ENCODE peak calls at places on chromosomes 2 and 18, in six cellular contexts. S is right atrium auricular region, T is mammary epithelial cell, X is stomach, P is ovary, V is pancreas. H is an unnamed sample.

GRCh38 chr2:177338177-177338721 is 54.3 kb upstream of the AGPS start:
- DNase-seq in X (no peak), T (peak; percentile 62), S (no peak), P (no peak), V (no peak), H (peak; percentile 73)

GRCh38 chr2:197233473-197233872 is 77.1 kb downstream of the ANKRD44 start:
- DNase-seq in T (no peak), P (no peak), X (no peak), V (no peak), S (no peak), H (no peak)

GRCh38 chr2:105754011-105754410 is 9.3 kb downstream of the NCK2 start:
- DNase-seq in T (no peak), S (no peak), V (no peak), X (no peak), P (no peak), H (no peak)

GRCh38 chr18:13570856-13571495 is 155.4 kb downstream of the FAM210A start:
- DNase-seq in T (peak; percentile 44), S (no peak), P (no peak), X (no peak), V (no peak), H (no peak)

GRCh38 chr18:52750995-52751394 is 411.0 kb downstream of the DCC start:
- DNase-seq in P (no peak), X (no peak), S (no peak), V (no peak), T (no peak), H (no peak)

GRCh38 chr18:57811477-57812125 is 8.5 kb upstream of the ATP8B1 start:
- DNase-seq in S (no peak), T (no peak), P (no peak), X (no peak), V (no peak), H (no peak)

GRCh38 chr2:40625849-40626248 is 174.0 kb upstream of the SLC8A1 start:
- DNase-seq in X (no peak), P (no peak), S (no peak), V (no peak), T (peak; percentile 65), H (peak; percentile 68)

GRCh38 chr18:32893915-32894314 is 121.1 kb upstream of the KLHL14 start:
- DNase-seq in S (no peak), X (no peak), P (no peak), T (no peak), V (no peak), H (no peak)

GRCh38 chr18:6994719-6995430 is 122.7 kb downstream of the LAMA1 start:
- DNase-seq in X (no peak), V (no peak), S (no peak), T (peak; percentile 99), P (no peak), H (peak; percentile 54)

GRCh38 chr2:176446718-176447414 is 177.6 kb downstream of the MTX2 start:
- DNase-seq in V (no peak), S (no peak), P (no peak), T (no peak), X (no peak), H (no peak)

GRCh38 chr2:196066794-196067382 is 1.7 kb downstream of the DNAH7 start:
- DNase-seq in V (no peak), T (no peak), X (no peak), P (no peak), S (no peak), H (no peak)

GRCh38 chr18:68263481-68263880 is 451.4 kb downstream of the TMX3 start:
- DNase-seq in X (no peak), T (peak; percentile 77), V (no peak), P (no peak), S (no peak), H (no peak)

GRCh38 chr2:122478773-122479172 is 723.3 kb downstream of the TSN start:
- DNase-seq in S (no peak), T (no peak), P (no peak), X (no peak), V (no peak), H (no peak)

GRCh38 chr2:122481717-122482116 is 726.3 kb downstream of the TSN start:
- DNase-seq in X (no peak), T (peak; percentile 6), S (no peak), V (no peak), P (no peak), H (peak; percentile 25)

GRCh38 chr2:122478108-122478507 is 722.7 kb downstream of the TSN start:
- DNase-seq in X (no peak), P (no peak), S (no peak), V (no peak), T (no peak), H (no peak)

GRCh38 chr2:122481244-122481622 is 725.8 kb downstream of the TSN start:
- DNase-seq in V (no peak), T (no peak), P (no peak), S (no peak), X (no peak), H (no peak)

GRCh38 chr2:122480381-122481243 is 725.2 kb downstream of the TSN start:
- DNase-seq in V (no peak), P (no peak), T (no peak), X (no peak), S (no peak), H (no peak)
- H3K4me3 ChIP-seq in V (no peak overlapping the region), P (no peak overlapping the region), T (no peak overlapping the region), X (no peak overlapping the region), S (no peak overlapping the region), H (no peak overlapping the region)

DNA sequence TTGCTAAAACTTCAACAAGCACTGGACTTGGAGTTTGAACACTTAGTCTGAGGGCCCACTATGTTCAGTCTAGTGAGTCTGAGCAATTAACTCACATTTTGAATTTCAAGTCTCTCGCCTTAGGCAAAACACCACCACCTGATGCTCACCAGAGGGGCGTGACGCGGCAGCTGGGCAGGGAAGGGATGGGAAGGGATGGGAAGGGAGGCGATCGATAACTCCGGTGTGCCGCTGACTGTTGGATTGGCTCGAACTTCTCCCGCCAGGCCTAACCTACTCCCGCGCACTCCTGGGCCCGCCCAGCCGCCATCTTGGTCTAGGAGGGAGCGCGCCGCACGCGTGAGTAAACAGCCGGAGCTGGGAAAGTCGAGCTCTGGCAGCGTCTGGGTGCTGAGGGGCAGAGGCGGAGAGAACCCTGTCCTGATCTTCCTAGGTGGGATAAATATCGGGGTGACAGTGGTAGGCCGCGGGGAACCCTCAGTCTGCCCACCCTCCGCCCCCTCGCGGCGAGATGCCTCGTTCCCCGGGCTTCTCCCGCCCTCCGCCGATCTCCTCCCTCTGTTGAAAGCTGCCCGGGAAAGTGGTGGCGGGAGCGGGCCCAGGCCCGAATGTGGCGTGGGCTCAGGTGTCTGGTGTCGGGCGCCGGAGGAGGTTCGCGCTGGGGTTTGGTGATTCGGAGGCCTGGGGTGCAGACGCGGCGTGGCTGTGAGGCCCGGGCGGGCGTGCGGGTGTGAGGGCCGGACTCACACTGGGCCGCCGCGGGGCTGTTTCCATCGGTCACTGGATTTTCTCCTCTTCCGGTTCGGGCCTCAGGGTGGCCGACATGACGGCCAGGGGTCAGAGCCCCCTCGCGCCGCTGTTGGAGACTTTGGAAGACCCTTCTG is at the start of gene RIF1:
- DNase-seq in P (peak; percentile 83), S (peak; percentile 86), X (peak; percentile 88), V (peak; percentile 89), T (peak; percentile 92), H (peak; percentile 64)
- TF ChIP-seq CTCF in P (peak; percentile 62), S (peak; percentile 89), X (peak; percentile 84), V (peak; percentile 36), T (peak; percentile 32), H (peak; percentile 77)

DNA sequence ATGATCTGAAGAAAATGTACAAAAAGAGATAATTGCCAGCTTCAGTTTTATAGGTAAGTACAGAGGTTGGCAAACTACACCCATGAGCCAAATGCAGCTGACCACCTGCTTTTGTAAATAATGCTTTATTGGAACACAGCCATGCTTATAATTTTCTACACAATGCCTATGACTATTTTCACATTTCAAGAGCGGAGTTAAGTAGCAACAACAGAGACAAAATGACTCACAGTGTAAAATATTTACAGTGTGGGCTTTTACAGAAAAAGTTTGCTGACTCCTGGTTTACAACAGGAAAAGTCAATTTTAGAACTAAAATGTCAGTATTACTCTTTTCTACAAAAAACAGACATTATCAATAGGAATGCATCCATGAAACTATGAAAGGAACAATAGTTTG is 26.0 kb downstream of the CWC22 start:
- DNase-seq in V (no peak), P (no peak), S (no peak), X (no peak), T (no peak), H (no peak)
- H3K36me3 ChIP-seq in V (peaks cover 18% of the 10 kb centered on the region), P (no peaks in the 10 kb centered on the region), S (peaks cover 51% of the 10 kb centered on the region), X (peaks cover 99% of the 10 kb centered on the region), T (peaks cover 22% of the 10 kb centered on the region), H (no peaks in the 10 kb centered on the region)

DNA sequence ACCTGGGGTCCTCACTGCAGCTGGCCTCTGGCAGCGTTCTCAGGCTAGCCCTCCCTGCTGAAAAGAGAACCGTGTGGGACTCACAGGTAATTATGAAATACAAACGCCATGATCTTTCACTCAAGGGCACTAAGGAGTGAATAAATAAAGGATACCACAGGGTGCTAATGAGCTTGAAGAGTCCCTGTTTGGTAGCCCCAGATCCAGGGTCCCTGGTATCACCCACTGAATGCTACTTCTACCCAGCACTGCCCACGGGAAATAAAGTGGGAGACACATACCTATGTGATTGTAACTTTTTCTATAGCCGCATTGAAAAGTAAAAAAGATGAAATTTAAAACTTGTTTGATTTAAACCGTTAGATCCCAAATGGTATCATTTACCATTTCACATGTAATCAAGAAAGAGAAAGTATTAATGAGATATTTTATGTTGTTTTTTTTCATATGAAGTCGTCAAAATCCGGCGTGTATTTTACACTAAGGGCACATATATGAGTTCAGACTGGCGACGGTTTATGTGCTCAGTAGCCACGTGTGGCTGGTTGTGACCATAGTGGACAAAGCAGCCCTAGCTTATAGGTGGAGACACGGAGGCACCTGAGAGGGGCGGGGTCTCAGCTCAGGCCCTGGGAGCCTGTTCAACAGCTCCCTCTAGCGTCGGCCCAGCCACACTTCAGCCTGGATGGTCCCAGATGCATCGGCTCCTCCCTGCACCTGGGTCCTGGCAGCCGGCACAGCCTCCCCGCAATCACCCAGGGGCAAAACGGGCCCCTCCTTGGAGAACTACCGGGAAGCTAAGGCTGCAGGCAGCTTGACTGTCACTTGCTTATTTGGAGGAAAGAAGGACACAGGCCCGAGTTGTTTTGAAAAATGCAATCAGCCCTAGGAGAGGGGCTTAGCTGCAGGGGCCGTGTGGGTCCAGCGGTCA is 39.2 kb downstream of the ODC1 start:
- DNase-seq in S (no peak), V (peak; percentile 81), X (peak; percentile 93), P (peak; percentile 77), T (peak; percentile 73), H (no peak)
- H3K4me3 ChIP-seq in S (no peak overlapping the region), V (no peak overlapping the region), X (peak overlapping the region; percentile 3), P (no peak overlapping the region), T (no peak overlapping the region), H (no peak overlapping the region)

GRCh38 chr2:103196834-103197233 is 435.0 kb downstream of the TMEM182 start:
- DNase-seq in T (no peak), V (no peak), P (no peak), X (no peak), S (no peak), H (no peak)
- TF ChIP-seq CTCF in T (no peak), V (no peak), P (no peak), X (no peak), S (no peak), H (no peak)

DNA sequence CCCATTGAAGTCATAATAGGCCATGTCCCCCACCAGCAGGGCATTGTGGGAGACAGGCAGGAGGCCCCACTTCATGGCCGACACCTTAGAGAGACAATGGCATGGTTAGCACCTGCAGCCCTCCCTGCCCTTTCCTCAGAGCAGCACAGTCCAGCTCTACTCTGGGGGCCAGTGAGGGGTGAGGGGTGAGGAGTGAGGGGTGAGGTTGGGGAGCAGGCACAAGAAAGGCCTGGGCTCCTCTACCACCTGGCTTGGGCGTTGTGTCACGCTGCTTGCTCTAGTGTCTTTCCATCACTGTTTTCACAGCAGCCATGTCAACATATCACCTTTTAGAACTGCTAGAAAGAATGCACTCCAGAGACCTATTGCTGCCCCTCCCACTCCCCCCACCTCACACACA is 77.2 kb downstream of the ADD2 start:
- DNase-seq in P (no peak), S (no peak), X (no peak), V (no peak), T (no peak), H (no peak)
- H3K36me3 ChIP-seq in P (no peaks in the 10 kb centered on the region), S (no peaks in the 10 kb centered on the region), X (no peaks in the 10 kb centered on the region), V (no peaks in the 10 kb centered on the region), T (no peaks in the 10 kb centered on the region), H (no peaks in the 10 kb centered on the region)